ENCODE peak calls at places on chromosome 3, in six cellular contexts. One of them, this sample, is unnamed.

GRCh38 chr3:160413613-160414248 is 14.3 kb downstream of the SMC4 start:
- DNase-seq in neuronal stem cell: peak; percentile 62
- DNase-seq in IMR-90: peak; percentile 84
- DNase-seq in H9: peak; percentile 68
- DNase-seq in H1: peak; percentile 67
- DNase-seq in mesenchymal stem cell: peak; percentile 87
- DNase-seq in this sample: peak; percentile 66

GRCh38 chr3:123489400-123490004 is 40.6 kb upstream of the ADCY5 start:
- DNase-seq in neuronal stem cell: peak; percentile 55
- DNase-seq in IMR-90: peak; percentile 56
- DNase-seq in H9: peak; percentile 77
- DNase-seq in H1: peak; percentile 96
- DNase-seq in mesenchymal stem cell: peak; percentile 62
- DNase-seq in this sample: peak; percentile 79

GRCh38 chr3:63726656-63727055 is 74.2 kb downstream of the SNTN start:
- DNase-seq in neuronal stem cell: no peak
- DNase-seq in IMR-90: peak; percentile 4
- DNase-seq in H9: no peak
- DNase-seq in H1: no peak
- DNase-seq in mesenchymal stem cell: no peak
- DNase-seq in this sample: peak; percentile 32

GRCh38 chr3:133494469-133494868 is 79.0 kb upstream of the CDV3 start:
- DNase-seq in neuronal stem cell: no peak
- DNase-seq in IMR-90: peak; percentile 20
- DNase-seq in H9: peak; percentile 80
- DNase-seq in H1: peak; percentile 77
- DNase-seq in mesenchymal stem cell: peak; percentile 50
- DNase-seq in this sample: peak; percentile 55

GRCh38 chr3:58082047-58082446 is 73.8 kb downstream of the FLNB start:
- DNase-seq in neuronal stem cell: no peak
- DNase-seq in IMR-90: peak; percentile 91
- DNase-seq in H9: no peak
- DNase-seq in H1: no peak
- DNase-seq in mesenchymal stem cell: peak; percentile 88
- DNase-seq in this sample: no peak

GRCh38 chr3:71681224-71681668 is 44.0 kb downstream of the EIF4E3 start:
- DNase-seq in neuronal stem cell: peak; percentile 36
- DNase-seq in IMR-90: peak; percentile 83
- DNase-seq in H9: peak; percentile 69
- DNase-seq in H1: peak; percentile 72
- DNase-seq in mesenchymal stem cell: peak; percentile 90
- DNase-seq in this sample: peak; percentile 51

GRCh38 chr3:189841474-189842205 is 210.5 kb downstream of the TP63 start:
- DNase-seq in neuronal stem cell: no peak
- DNase-seq in IMR-90: peak; percentile 64
- DNase-seq in H9: no peak
- DNase-seq in H1: no peak
- DNase-seq in mesenchymal stem cell: no peak
- DNase-seq in this sample: peak; percentile 80

GRCh38 chr3:18538463-18538862 is 113.3 kb upstream of the SATB1 start:
- DNase-seq in neuronal stem cell: no peak
- DNase-seq in IMR-90: no peak
- DNase-seq in H9: no peak
- DNase-seq in H1: no peak
- DNase-seq in mesenchymal stem cell: no peak
- DNase-seq in this sample: no peak

GRCh38 chr3:180871901-180872300 is 40.6 kb upstream of the FXR1 start:
- DNase-seq in neuronal stem cell: no peak
- DNase-seq in IMR-90: peak; percentile 17
- DNase-seq in H9: no peak
- DNase-seq in H1: no peak
- DNase-seq in mesenchymal stem cell: no peak
- DNase-seq in this sample: no peak

GRCh38 chr3:181712505-181713299 is 977 bp downstream of the SOX2 start:
- DNase-seq in neuronal stem cell: no peak
- DNase-seq in IMR-90: no peak
- DNase-seq in H9: no peak
- DNase-seq in H1: peak; percentile 62
- DNase-seq in mesenchymal stem cell: peak; percentile 27
- DNase-seq in this sample: peak; percentile 62

GRCh38 chr3:143627336-143627735 is 220.9 kb downstream of the SLC9A9 start:
- DNase-seq in neuronal stem cell: no peak
- DNase-seq in IMR-90: peak; percentile 3
- DNase-seq in H9: no peak
- DNase-seq in H1: no peak
- DNase-seq in mesenchymal stem cell: peak; percentile 44
- DNase-seq in this sample: no peak

GRCh38 chr3:132325103-132325606 is 7.9 kb downstream of the ACP3 start:
- DNase-seq in neuronal stem cell: no peak
- DNase-seq in IMR-90: no peak
- DNase-seq in H9: no peak
- DNase-seq in H1: no peak
- DNase-seq in mesenchymal stem cell: no peak
- DNase-seq in this sample: no peak

GRCh38 chr3:3170998-3171397 is 8.5 kb downstream of the CRBN start:
- DNase-seq in neuronal stem cell: no peak
- DNase-seq in IMR-90: peak; percentile 42
- DNase-seq in H9: no peak
- DNase-seq in H1: no peak
- DNase-seq in mesenchymal stem cell: peak; percentile 40
- DNase-seq in this sample: no peak

GRCh38 chr3:123331006-123331405 is 117.9 kb downstream of the ADCY5 start:
- DNase-seq in neuronal stem cell: no peak
- DNase-seq in IMR-90: no peak
- DNase-seq in H9: no peak
- DNase-seq in H1: no peak
- DNase-seq in mesenchymal stem cell: no peak
- DNase-seq in this sample: no peak

GRCh38 chr3:42101481-42101880 is 10.3 kb downstream of the TRAK1 start:
- DNase-seq in neuronal stem cell: no peak
- DNase-seq in IMR-90: no peak
- DNase-seq in H9: no peak
- DNase-seq in H1: no peak
- DNase-seq in mesenchymal stem cell: no peak
- DNase-seq in this sample: no peak

GRCh38 chr3:140050977-140051957 is 116.3 kb downstream of the CLSTN2 start:
- DNase-seq in neuronal stem cell: no peak
- DNase-seq in IMR-90: no peak
- DNase-seq in H9: peak; percentile 40
- DNase-seq in H1: peak; percentile 57
- DNase-seq in mesenchymal stem cell: no peak
- DNase-seq in this sample: peak; percentile 18

GRCh38 chr3:1535361-1535760 is 442.5 kb downstream of the CNTN6 start:
- DNase-seq in neuronal stem cell: no peak
- DNase-seq in IMR-90: no peak
- DNase-seq in H9: no peak
- DNase-seq in H1: no peak
- DNase-seq in mesenchymal stem cell: no peak
- DNase-seq in this sample: no peak

GRCh38 chr3:165624761-165625160 is 212.5 kb downstream of the BCHE start:
- DNase-seq in neuronal stem cell: no peak
- DNase-seq in IMR-90: peak; percentile 50
- DNase-seq in H9: no peak
- DNase-seq in H1: no peak
- DNase-seq in mesenchymal stem cell: peak; percentile 25
- DNase-seq in this sample: no peak

GRCh38 chr3:42507751-42508335 is 5.4 kb downstream of the VIPR1 start:
- DNase-seq in neuronal stem cell: no peak
- DNase-seq in IMR-90: no peak
- DNase-seq in H9: peak; percentile 22
- DNase-seq in H1: no peak
- DNase-seq in mesenchymal stem cell: no peak
- DNase-seq in this sample: no peak

GRCh38 chr3:69386535-69387385 is 872 bp upstream of the FRMD4B start:
- DNase-seq in neuronal stem cell: no peak
- DNase-seq in IMR-90: no peak
- DNase-seq in H9: no peak
- DNase-seq in H1: no peak
- DNase-seq in mesenchymal stem cell: no peak
- DNase-seq in this sample: no peak

GRCh38 chr3:16079519-16079918 is 95.0 kb upstream of the GALNT15 start:
- DNase-seq in neuronal stem cell: no peak
- DNase-seq in IMR-90: peak; percentile 58
- DNase-seq in H9: no peak
- DNase-seq in H1: no peak
- DNase-seq in mesenchymal stem cell: no peak
- DNase-seq in this sample: no peak

GRCh38 chr3:152719264-152719663 is 115.7 kb upstream of the P2RY1 start:
- DNase-seq in neuronal stem cell: no peak
- DNase-seq in IMR-90: peak; percentile 21
- DNase-seq in H9: no peak
- DNase-seq in H1: no peak
- DNase-seq in mesenchymal stem cell: peak; percentile 91
- DNase-seq in this sample: no peak

GRCh38 chr3:158165730-158166129 is 55.8 kb downstream of the RSRC1 start:
- DNase-seq in neuronal stem cell: no peak
- DNase-seq in IMR-90: no peak
- DNase-seq in H9: no peak
- DNase-seq in H1: no peak
- DNase-seq in mesenchymal stem cell: peak; percentile 30
- DNase-seq in this sample: no peak

GRCh38 chr3:145006291-145006690 is 1034.7 kb downstream of the DIPK2A start:
- DNase-seq in neuronal stem cell: no peak
- DNase-seq in IMR-90: no peak
- DNase-seq in H9: no peak
- DNase-seq in H1: no peak
- DNase-seq in mesenchymal stem cell: no peak
- DNase-seq in this sample: no peak

GRCh38 chr3:178260887-178261286 is 275.3 kb upstream of the KCNMB2 start:
- DNase-seq in neuronal stem cell: no peak
- DNase-seq in IMR-90: no peak
- DNase-seq in H9: no peak
- DNase-seq in H1: no peak
- DNase-seq in mesenchymal stem cell: peak; percentile 49
- DNase-seq in this sample: no peak

GRCh38 chr3:196198081-196198675 is 13.0 kb downstream of the ZDHHC19 start:
- DNase-seq in neuronal stem cell: no peak
- DNase-seq in IMR-90: no peak
- DNase-seq in H9: no peak
- DNase-seq in H1: no peak
- DNase-seq in mesenchymal stem cell: no peak
- DNase-seq in this sample: no peak

GRCh38 chr3:42936157-42936981 is 30.4 kb downstream of the ZNF662 start:
- DNase-seq in neuronal stem cell: no peak
- DNase-seq in IMR-90: peak; percentile 16
- DNase-seq in H9: no peak
- DNase-seq in H1: no peak
- DNase-seq in mesenchymal stem cell: no peak
- DNase-seq in this sample: no peak

GRCh38 chr3:40120816-40121215 is 188.7 kb upstream of the EIF1B start:
- DNase-seq in neuronal stem cell: no peak
- DNase-seq in IMR-90: no peak
- DNase-seq in H9: no peak
- DNase-seq in H1: no peak
- DNase-seq in mesenchymal stem cell: peak; percentile 15
- DNase-seq in this sample: no peak

GRCh38 chr3:150223090-150223489 is 185.0 kb upstream of the TSC22D2 start:
- DNase-seq in neuronal stem cell: no peak
- DNase-seq in IMR-90: no peak
- DNase-seq in H9: no peak
- DNase-seq in H1: no peak
- DNase-seq in mesenchymal stem cell: no peak
- DNase-seq in this sample: no peak

GRCh38 chr3:127884069-127884468 is 31.0 kb upstream of the KBTBD12 start:
- DNase-seq in neuronal stem cell: no peak
- DNase-seq in IMR-90: no peak
- DNase-seq in H9: no peak
- DNase-seq in H1: no peak
- DNase-seq in mesenchymal stem cell: no peak
- DNase-seq in this sample: no peak
- H2BK120ac ChIP-seq in neuronal stem cell: no peak overlapping the region
- H2BK120ac ChIP-seq in IMR-90: no peak overlapping the region
- H2BK120ac ChIP-seq in H9: no peak overlapping the region
- H2BK120ac ChIP-seq in H1: no peak overlapping the region
- H2BK120ac ChIP-seq in mesenchymal stem cell: no peak overlapping the region
- H2BK120ac ChIP-seq in this sample: no peak overlapping the region

GRCh38 chr3:50321844-50322385 is 630 bp downstream of the HYAL2 start:
- DNase-seq in neuronal stem cell: peak; percentile 94
- DNase-seq in IMR-90: no peak
- DNase-seq in H9: no peak
- DNase-seq in H1: no peak
- DNase-seq in mesenchymal stem cell: no peak
- DNase-seq in this sample: no peak
- H3K23ac ChIP-seq in neuronal stem cell: peak overlapping the region; percentile 48
- H3K23ac ChIP-seq in IMR-90: peak overlapping the region; percentile 35
- H3K23ac ChIP-seq in H9: no peak overlapping the region
- H3K23ac ChIP-seq in H1: no peak overlapping the region
- H3K23ac ChIP-seq in mesenchymal stem cell: no peak overlapping the region
- H3K23ac ChIP-seq in this sample: no peak overlapping the region

DNA sequence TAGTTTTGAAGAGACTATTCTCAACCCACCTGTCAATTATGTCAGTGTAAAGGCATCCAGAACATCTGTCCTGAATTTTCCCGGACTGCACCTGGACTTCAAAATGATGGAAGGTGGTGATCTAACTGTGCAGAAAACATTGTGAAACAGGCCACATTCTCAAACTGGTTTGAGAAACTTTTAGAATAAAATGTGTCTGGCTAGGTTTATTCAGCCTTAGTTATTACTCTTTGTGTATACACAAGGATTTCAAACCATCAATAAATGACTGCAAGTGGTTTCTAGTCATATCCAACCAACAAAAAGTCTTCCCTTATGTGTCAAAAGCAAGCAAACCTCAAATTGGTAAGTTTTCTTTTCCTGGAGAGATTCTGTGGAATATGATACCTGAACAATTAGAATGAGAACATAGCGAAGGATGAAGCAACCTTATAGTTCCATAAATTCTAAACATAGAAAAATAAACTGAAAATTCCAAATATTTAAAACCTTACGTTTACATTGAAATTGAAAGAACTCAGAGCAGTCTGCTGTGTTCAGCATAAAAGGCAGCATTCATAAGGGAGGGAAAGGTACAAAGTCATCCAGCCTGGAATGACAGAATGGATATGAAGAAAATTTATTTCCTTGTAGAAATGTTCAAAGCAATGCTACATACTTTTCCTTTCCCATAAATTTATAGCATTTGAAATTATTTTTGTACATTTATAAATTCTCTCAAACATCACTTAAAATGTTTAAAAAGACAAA is 306.6 kb upstream of the TGFBR2 start:
- DNase-seq in neuronal stem cell: no peak
- DNase-seq in IMR-90: peak; percentile 84
- DNase-seq in H9: no peak
- DNase-seq in H1: no peak
- DNase-seq in mesenchymal stem cell: no peak
- DNase-seq in this sample: peak; percentile 82
- H2AFZ ChIP-seq in neuronal stem cell: no peak overlapping the region
- H2AFZ ChIP-seq in IMR-90: no peak overlapping the region
- H2AFZ ChIP-seq in H9: no peak overlapping the region
- H2AFZ ChIP-seq in H1: no peak overlapping the region
- H2AFZ ChIP-seq in mesenchymal stem cell: no peak overlapping the region
- H2AFZ ChIP-seq in this sample: no peak overlapping the region

DNA sequence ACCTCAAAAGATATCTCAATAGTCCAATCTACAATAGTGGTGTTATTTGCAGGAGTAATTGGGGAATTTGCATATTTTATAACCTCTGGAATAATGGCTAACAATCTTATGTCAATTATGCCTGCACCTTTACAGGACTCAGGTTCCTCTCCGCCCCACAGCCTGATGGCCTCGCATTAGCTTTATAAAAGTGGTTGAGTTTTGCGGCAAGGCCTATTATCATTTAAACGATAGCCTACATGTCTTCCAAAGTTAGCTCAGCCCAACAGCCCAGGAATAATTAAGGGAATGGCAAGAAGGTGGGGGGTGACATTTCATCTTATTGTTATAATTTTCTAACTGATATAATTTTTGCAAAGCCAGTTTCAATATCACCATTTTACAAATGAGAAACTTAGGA is 97.3 kb downstream of the RTP4 start:
- DNase-seq in neuronal stem cell: no peak
- DNase-seq in IMR-90: no peak
- DNase-seq in H9: peak; percentile 59
- DNase-seq in H1: no peak
- DNase-seq in mesenchymal stem cell: no peak
- DNase-seq in this sample: no peak
- H2BK120ac ChIP-seq in neuronal stem cell: no peak overlapping the region
- H2BK120ac ChIP-seq in IMR-90: no peak overlapping the region
- H2BK120ac ChIP-seq in H9: no peak overlapping the region
- H2BK120ac ChIP-seq in H1: peak overlapping the region; percentile 72
- H2BK120ac ChIP-seq in mesenchymal stem cell: no peak overlapping the region
- H2BK120ac ChIP-seq in this sample: no peak overlapping the region

This sample was measured in trophoblast cell.